ENCODE peak calls at places on chromosomes 13 and 19, in ten cellular contexts. L is hepatocyte; N is SK-N-SH; Q is choroid plexus epithelial cell; I is retinal pigment epithelial cell; U is HFF-Myc; S is IMR-90; P is CD4-positive, alpha-beta T cell; A is AG10803; O is AG09309. Z is an unnamed sample.

GRCh38 chr13:91058066-91058465 is 289.4 kb upstream of the MIR17HG start:
- DNase-seq in U (no peak), P (no peak), A (no peak), Q (peak), O (no peak), S (no peak), L (peak), I (no peak), N (no peak), Z (no peak)

GRCh38 chr19:2235396-2236284 is 489 bp downstream of the PLEKHJ1 start:
- DNase-seq in N (peak), Q (no peak), I (no peak), L (peak), S (no peak), A (no peak), P (peak), U (no peak), O (no peak), Z (peak)

GRCh38 chr13:97133955-97134354 is 88.2 kb upstream of the MBNL2 start:
- DNase-seq in U (no peak), Q (no peak), O (no peak), P (no peak), N (no peak), I (no peak), S (no peak), A (no peak), L (no peak), Z (no peak)

GRCh38 chr13:77378662-77379061 is 51.8 kb upstream of the MYCBP2 start:
- DNase-seq in S (no peak), I (no peak), Q (no peak), O (no peak), P (no peak), A (no peak), N (no peak), U (no peak), L (no peak), Z (no peak)

GRCh38 chr19:39641773-39642172 is 13.9 kb upstream of the LGALS16 start:
- DNase-seq in P (no peak), Q (no peak), N (no peak), I (no peak), S (no peak), U (no peak), A (no peak), L (peak), O (no peak), Z (no peak)

GRCh38 chr19:51552996-51553725 is 17.9 kb upstream of the ZNF175 start:
- DNase-seq in Q (peak), O (no peak), I (no peak), A (peak), S (peak), P (no peak), L (peak), N (peak), U (peak), Z (peak)

GRCh38 chr13:83621765-83622421 is 260.4 kb downstream of the SLITRK1 start:
- DNase-seq in S (no peak), I (no peak), N (no peak), O (no peak), Q (no peak), U (no peak), L (no peak), P (no peak), A (no peak), Z (no peak)

GRCh38 chr13:99617474-99618255 is 116.4 kb downstream of the TM9SF2 start:
- DNase-seq in L (peak), Q (peak), N (peak), I (no peak), S (peak), O (peak), A (peak), U (peak), P (no peak), Z (peak)

GRCh38 chr19:31054430-31054829 is 294.8 kb downstream of the TSHZ3 start:
- DNase-seq in N (peak), I (peak), A (peak), U (peak), Q (peak), P (peak), L (peak), O (peak), S (peak), Z (peak)

GRCh38 chr19:53595510-53595867 is 36.3 kb upstream of the DPRX start:
- DNase-seq in N (no peak), U (no peak), A (no peak), L (no peak), S (no peak), Q (no peak), I (no peak), O (no peak), P (no peak), Z (no peak)

GRCh38 chr19:5867201-5868136 is 2.9 kb downstream of the FUT5 start:
- DNase-seq in Q (no peak), P (no peak), U (no peak), N (no peak), S (no peak), A (no peak), O (no peak), L (no peak), I (no peak), Z (no peak)

GRCh38 chr13:22940090-22940710 is 240.6 kb upstream of the SGCG start:
- DNase-seq in A (no peak), Q (no peak), L (no peak), S (no peak), P (no peak), N (no peak), U (no peak), I (no peak), O (no peak), Z (no peak)

GRCh38 chr13:65133094-65133493 is 2097.0 kb downstream of the PCDH9 start:
- DNase-seq in Q (no peak), A (no peak), N (no peak), P (no peak), O (no peak), L (no peak), U (no peak), S (no peak), I (no peak), Z (no peak)

GRCh38 chr19:6068711-6069110 is 41.6 kb downstream of the RFX2 start:
- DNase-seq in P (no peak), S (no peak), N (no peak), L (no peak), I (no peak), O (no peak), A (no peak), U (no peak), Q (no peak), Z (no peak)

GRCh38 chr13:32731576-32731975 is 145.3 kb downstream of the PDS5B start:
- DNase-seq in N (no peak), I (no peak), L (peak), A (peak), U (peak), Q (peak), S (peak), O (no peak), P (no peak), Z (no peak)

GRCh38 chr19:27745978-27746542 is 1466.9 kb downstream of the UQCRFS1 start:
- DNase-seq in O (no peak), S (no peak), N (no peak), A (no peak), I (no peak), Q (no peak), L (no peak), U (no peak), P (no peak), Z (no peak)

GRCh38 chr19:51422053-51422448 is 4.6 kb upstream of the SIGLEC10 start:
- DNase-seq in Q (peak), N (peak), S (peak), A (peak), O (no peak), I (no peak), P (peak), U (peak), L (peak), Z (peak)

GRCh38 chr19:56537442-56537841 is 1.3 kb upstream of the ZFP28 start:
- DNase-seq in P (no peak), U (no peak), O (no peak), N (no peak), I (no peak), Q (no peak), L (no peak), S (no peak), A (no peak), Z (no peak)

GRCh38 chr19:44278181-44278690 is 18.6 kb downstream of the ZNF233 start:
- DNase-seq in P (no peak), Q (no peak), N (no peak), L (no peak), I (no peak), S (peak), U (no peak), O (peak), A (peak), Z (no peak)

GRCh38 chr13:113122571-113123225 is at the start of gene F10:
- DNase-seq in U (no peak), L (peak), S (peak), O (peak), Q (peak), I (peak), A (peak), P (no peak), N (peak), Z (peak)

GRCh38 chr13:43470610-43471009 is 316.2 kb downstream of the ENOX1 start:
- DNase-seq in U (peak), Q (no peak), S (peak), O (no peak), N (no peak), L (no peak), I (no peak), P (no peak), A (no peak), Z (no peak)

GRCh38 chr13:38514575-38514974 is 164.9 kb downstream of the UFM1 start:
- DNase-seq in L (no peak), O (no peak), Q (no peak), I (no peak), S (no peak), P (no peak), N (no peak), U (no peak), A (no peak), Z (no peak)

GRCh38 chr19:35013047-35013819 is 13.1 kb downstream of the GRAMD1A start:
- DNase-seq in O (no peak), I (no peak), N (peak), P (peak), A (peak), S (peak), U (no peak), Q (peak), L (peak), Z (peak)

GRCh38 chr19:12331211-12331941 is 2.1 kb downstream of the ZNF563 start:
- DNase-seq in L (peak), Q (no peak), A (no peak), I (no peak), U (no peak), O (no peak), S (no peak), P (peak), N (no peak), Z (no peak)

GRCh38 chr13:110517505-110518149 is 43.9 kb downstream of the RAB20 start:
- DNase-seq in U (no peak), Q (no peak), I (no peak), N (no peak), A (no peak), L (peak), O (no peak), P (no peak), S (no peak), Z (no peak)

GRCh38 chr19:43648633-43649032 is 9.0 kb upstream of the CADM4 start:
- DNase-seq in A (no peak), N (no peak), Q (no peak), P (no peak), L (no peak), S (no peak), U (no peak), O (no peak), I (no peak), Z (no peak)

GRCh38 chr13:52104624-52105023 is 24.2 kb downstream of the NEK5 start:
- DNase-seq in N (no peak), L (no peak), Q (peak), I (no peak), P (no peak), U (no peak), S (peak), O (no peak), A (peak), Z (no peak)

GRCh38 chr13:109963384-109963783 is 177.0 kb upstream of the IRS2 start:
- DNase-seq in A (no peak), O (no peak), L (no peak), P (no peak), I (no peak), U (no peak), Q (no peak), S (no peak), N (no peak), Z (no peak)

GRCh38 chr13:107590556-107590955 is 624.8 kb downstream of the LIG4 start:
- DNase-seq in S (peak), U (no peak), P (no peak), Q (peak), L (no peak), I (no peak), O (no peak), A (no peak), N (no peak), Z (no peak)

GRCh38 chr13:107866666-107867623 is 348.4 kb downstream of the LIG4 start:
- DNase-seq in S (peak), N (peak), Q (peak), L (peak), A (peak), I (no peak), U (no peak), P (no peak), O (no peak), Z (peak)

GRCh38 chr19:16117594-16118033 is 5.9 kb downstream of the RAB8A start:
- DNase-seq in Q (no peak), U (no peak), A (no peak), L (no peak), N (no peak), O (no peak), I (no peak), P (no peak), S (no peak), Z (no peak)

GRCh38 chr13:92994056-92994455 is 232.6 kb upstream of the GPC6 start:
- DNase-seq in A (no peak), U (no peak), O (no peak), Q (peak), S (peak), N (no peak), I (no peak), L (no peak), P (no peak), Z (no peak)

GRCh38 chr13:108859202-108860012 is 230.0 kb downstream of the MYO16 start:
- DNase-seq in O (peak), A (peak), P (no peak), L (peak), I (peak), S (peak), U (peak), N (no peak), Q (peak), Z (no peak)

GRCh38 chr13:76812971-76813691 is 73.1 kb downstream of the KCTD12 start:
- DNase-seq in N (no peak), Q (no peak), I (no peak), L (no peak), U (no peak), O (no peak), P (no peak), S (no peak), A (peak), Z (no peak)

GRCh38 chr19:43432866-43433673 is 18.4 kb downstream of the TEX101 start:
- DNase-seq in N (peak), I (no peak), U (no peak), S (peak), A (peak), Q (peak), O (no peak), P (peak), L (peak), Z (peak)

GRCh38 chr19:1961545-1961878 is 20.5 kb downstream of the CSNK1G2 start:
- DNase-seq in I (no peak), N (no peak), P (no peak), U (no peak), Q (no peak), A (no peak), L (no peak), S (no peak), O (no peak), Z (no peak)

GRCh38 chr19:44050740-44051653 is 839 bp upstream of the ZNF223 start:
- DNase-seq in I (no peak), P (no peak), S (no peak), A (peak), Q (peak), N (no peak), O (no peak), U (no peak), L (no peak), Z (no peak)

GRCh38 chr19:45428385-45429231 is 4.9 kb upstream of the ERCC1 start:
- DNase-seq in U (no peak), Q (peak), P (no peak), L (peak), S (peak), I (no peak), N (peak), O (no peak), A (peak), Z (peak)
- TF ChIP-seq CTCF in U (peak), Q (peak), P (no peak), L (peak), S (peak), I (peak), N (peak), O (peak), A (peak), Z (peak)

DNA sequence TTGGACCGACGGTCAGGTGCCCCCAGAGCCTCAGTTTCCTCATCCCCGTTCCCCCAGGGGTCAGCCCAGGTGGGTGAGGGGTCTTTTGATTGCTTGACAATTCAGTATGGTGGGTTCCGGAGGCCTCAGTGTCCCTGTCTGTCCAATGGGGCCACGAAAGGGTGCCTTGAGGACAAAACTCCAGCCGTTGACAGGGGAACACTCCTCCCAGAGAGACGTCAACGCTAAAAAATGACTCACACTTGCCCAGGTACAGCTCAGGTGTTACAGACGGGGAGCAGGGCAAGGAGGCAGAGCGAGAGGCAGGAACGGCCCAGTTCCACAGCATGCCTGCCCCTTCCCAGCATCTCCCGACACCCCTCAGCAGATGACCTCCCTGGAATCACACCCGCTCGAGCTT is 1.8 kb downstream of the TNFAIP8L1 start:
- DNase-seq in L (peak), N (no peak), I (no peak), Q (no peak), A (no peak), U (no peak), O (no peak), S (no peak), P (no peak), Z (no peak)
- TF ChIP-seq CTCF in L (no peak), N (no peak), I (no peak), Q (no peak), A (no peak), U (no peak), O (no peak), S (no peak), P (no peak), Z (no peak)

GRCh38 chr13:105202384-105202783 is 1333.1 kb downstream of the EFNB2 start:
- DNase-seq in U (no peak), S (peak), N (peak), O (no peak), Q (peak), L (peak), I (peak), A (no peak), P (no peak), Z (no peak)
- TF ChIP-seq CTCF in U (peak), S (peak), N (peak), O (peak), Q (peak), L (peak), I (peak), A (peak), P (peak), Z (peak)

GRCh38 chr19:49118565-49119410 is at the start of gene C19orf73:
- DNase-seq in I (peak), P (peak), U (peak), O (peak), S (peak), N (peak), Q (peak), L (peak), A (peak), Z (peak)
- TF ChIP-seq CTCF in I (no peak), P (peak), U (no peak), O (no peak), S (no peak), N (peak), Q (no peak), L (no peak), A (no peak), Z (no peak)

DNA sequence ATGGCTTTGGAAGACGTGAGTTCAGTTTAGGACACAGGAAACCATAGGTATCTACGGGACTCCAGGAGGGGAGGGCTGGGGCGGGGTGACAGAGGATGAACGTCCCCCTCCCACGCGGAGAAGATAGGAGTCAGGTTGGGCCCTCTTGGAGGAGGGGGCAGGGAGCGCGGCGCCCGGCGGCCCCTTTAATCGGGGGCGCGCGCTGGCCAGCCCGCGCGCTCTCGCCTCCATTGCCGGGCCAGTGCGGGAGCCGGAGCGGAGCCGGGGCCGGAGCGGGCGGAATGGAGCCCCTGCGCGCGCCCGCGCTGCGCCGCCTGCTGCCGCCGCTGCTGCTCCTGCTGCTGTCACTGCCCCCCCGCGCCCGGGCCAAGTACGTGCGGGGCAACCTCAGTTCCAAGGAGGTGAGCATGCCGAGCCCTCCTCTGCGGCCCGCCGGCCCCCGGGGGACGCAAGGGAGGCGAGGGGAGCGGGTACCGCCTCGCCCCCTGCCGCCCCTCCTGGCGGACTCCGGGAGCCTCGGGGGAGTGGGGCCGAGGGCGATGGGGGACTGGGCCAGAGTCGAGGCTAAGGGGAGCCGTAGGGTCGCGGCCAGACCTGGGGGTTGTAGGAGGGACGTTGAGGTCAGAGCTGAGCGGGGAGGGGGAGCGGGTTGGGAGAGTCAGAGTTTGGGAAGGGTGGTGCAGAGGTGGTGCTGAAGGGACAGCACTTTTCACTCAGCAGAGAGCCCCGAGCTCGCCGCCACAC is at the start of gene TMEM145:
- DNase-seq in S (peak), U (no peak), L (peak), O (no peak), Q (peak), A (peak), N (peak), I (no peak), P (no peak), Z (peak)
- TF ChIP-seq CTCF in S (peak), U (no peak), L (peak), O (peak), Q (no peak), A (no peak), N (peak), I (no peak), P (no peak), Z (peak)

DNA sequence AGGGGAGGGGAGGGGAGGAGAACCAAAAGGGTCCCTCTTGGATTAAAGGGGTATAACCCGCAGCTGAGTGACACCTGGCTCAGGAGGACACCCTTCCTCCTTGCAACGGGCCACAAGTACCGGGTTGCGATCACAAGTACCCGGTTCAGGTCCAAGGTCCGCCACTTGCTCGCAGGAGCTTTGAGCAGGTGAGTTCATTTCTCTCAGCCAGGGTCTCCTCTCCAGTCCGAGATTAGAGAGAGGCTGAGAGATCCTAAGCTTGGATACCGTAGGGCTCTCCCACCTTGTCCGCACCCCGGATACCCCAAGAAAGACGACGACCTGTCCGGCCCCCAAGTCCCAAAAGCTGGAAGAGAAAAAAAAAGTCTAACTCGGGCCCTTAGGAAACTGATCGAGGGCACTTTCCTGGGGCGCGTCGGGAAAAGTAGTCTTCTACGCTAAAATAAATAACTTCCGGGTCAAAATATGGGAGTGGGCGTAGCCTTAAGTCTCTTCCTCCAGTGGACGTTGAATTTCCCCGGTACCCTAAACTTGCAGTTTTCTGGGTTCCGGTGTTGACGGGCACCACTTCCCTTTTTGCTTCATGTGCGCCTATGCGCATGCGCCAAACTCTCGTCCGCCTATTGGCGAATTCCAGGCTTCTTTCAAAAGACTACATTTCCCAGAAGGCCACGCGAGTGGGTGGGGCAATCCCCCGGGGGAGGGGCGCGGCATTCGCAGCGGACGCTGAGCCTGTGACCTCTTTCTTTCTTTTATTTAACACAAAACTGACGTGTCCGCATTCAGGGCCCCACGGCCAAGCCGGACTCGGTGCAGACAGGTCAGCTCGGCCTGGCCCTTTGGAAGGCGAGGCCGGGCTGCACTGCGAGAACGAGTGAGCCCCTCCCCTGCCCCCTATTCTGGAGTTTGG is 4.4 kb downstream of the C19orf67 start:
- DNase-seq in O (peak), A (peak), N (peak), S (peak), I (peak), U (peak), P (peak), L (peak), Q (peak), Z (peak)
- TF ChIP-seq CTCF in O (no peak), A (no peak), N (peak), S (no peak), I (no peak), U (no peak), P (no peak), L (no peak), Q (no peak), Z (no peak)

GRCh38 chr19:42311612-42312160 is 1.4 kb upstream of the TMEM145 start:
- DNase-seq in A (no peak), Q (no peak), L (no peak), S (no peak), P (no peak), N (peak), I (no peak), U (no peak), O (no peak), Z (no peak)
- TF ChIP-seq CTCF in A (peak), Q (peak), L (no peak), S (no peak), P (no peak), N (no peak), I (peak), U (no peak), O (no peak), Z (peak)